ENCODE peak calls at places on chromosomes 2 and 18, in ten cellular contexts. A is effector memory CD4-positive, alpha-beta T cell; F is esophagus squamous epithelium; K is neuronal stem cell; R is fibroblast of lung; M is ascending aorta; G is psoas muscle; X is CD8-positive, alpha-beta T cell; W is heart left ventricle; S is OCI-LY7. O is an unnamed sample. For H3K4me1, the result is how much of the 10 kb centered on the place peaks cover.

GRCh38 chr18:48428494-48429177 is 19.5 kb upstream of the ZBTB7C start:
- DNase-seq in S (no peak), M (no peak), X (no peak), G (no peak), K (no peak), W (no peak), A (no peak), F (no peak), R (no peak), O (no peak)

GRCh38 chr2:112166801-112167499 is 28.8 kb downstream of the FBLN7 start:
- DNase-seq in S (no peak), A (no peak), R (no peak), M (no peak), K (no peak), G (no peak), F (no peak), W (no peak), X (no peak), O (no peak)

GRCh38 chr2:24394998-24395397 is 34.7 kb upstream of the ITSN2 start:
- DNase-seq in F (no peak), R (no peak), X (no peak), W (no peak), A (no peak), M (no peak), S (no peak), K (no peak), G (no peak), O (no peak)

GRCh38 chr2:177767768-177768167 is 304.8 kb downstream of the PDE11A start:
- DNase-seq in F (no peak), A (no peak), S (no peak), R (no peak), M (no peak), X (no peak), K (no peak), W (no peak), G (no peak), O (no peak)

GRCh38 chr2:199988176-199988575 is 32.8 kb downstream of the MAIP1 start:
- DNase-seq in X (no peak), R (peak), F (no peak), M (no peak), S (no peak), G (no peak), A (no peak), W (no peak), K (no peak), O (no peak)

GRCh38 chr2:24832991-24833671 is 39.9 kb downstream of the CENPO start:
- DNase-seq in W (no peak), G (peak), X (no peak), M (no peak), A (no peak), F (no peak), K (no peak), S (no peak), R (no peak), O (no peak)

GRCh38 chr2:234671231-234671630 is 174.3 kb upstream of the ARL4C start:
- DNase-seq in S (no peak), G (no peak), A (no peak), K (no peak), X (no peak), R (no peak), W (no peak), F (no peak), M (no peak), O (no peak)

GRCh38 chr2:72824224-72824842 is 1.5 kb downstream of the EXOC6B start:
- DNase-seq in G (no peak), S (no peak), A (no peak), K (no peak), M (no peak), R (peak), X (no peak), F (no peak), W (no peak), O (no peak)

GRCh38 chr2:177407031-177407430 is 14.5 kb downstream of the AGPS start:
- DNase-seq in X (no peak), K (no peak), F (no peak), A (no peak), M (no peak), S (no peak), W (no peak), G (no peak), R (no peak), O (no peak)

GRCh38 chr2:28025116-28025515 is 134.6 kb downstream of the BABAM2 start:
- DNase-seq in W (no peak), F (no peak), G (no peak), S (no peak), R (peak), A (no peak), M (no peak), X (no peak), K (no peak), O (no peak)
- H3K4me1 ChIP-seq in W (under half), F (under half), G (under half), S (under half), R (under half), A (under half), M (under half), X (under half), K (under half), O (under half)

DNA sequence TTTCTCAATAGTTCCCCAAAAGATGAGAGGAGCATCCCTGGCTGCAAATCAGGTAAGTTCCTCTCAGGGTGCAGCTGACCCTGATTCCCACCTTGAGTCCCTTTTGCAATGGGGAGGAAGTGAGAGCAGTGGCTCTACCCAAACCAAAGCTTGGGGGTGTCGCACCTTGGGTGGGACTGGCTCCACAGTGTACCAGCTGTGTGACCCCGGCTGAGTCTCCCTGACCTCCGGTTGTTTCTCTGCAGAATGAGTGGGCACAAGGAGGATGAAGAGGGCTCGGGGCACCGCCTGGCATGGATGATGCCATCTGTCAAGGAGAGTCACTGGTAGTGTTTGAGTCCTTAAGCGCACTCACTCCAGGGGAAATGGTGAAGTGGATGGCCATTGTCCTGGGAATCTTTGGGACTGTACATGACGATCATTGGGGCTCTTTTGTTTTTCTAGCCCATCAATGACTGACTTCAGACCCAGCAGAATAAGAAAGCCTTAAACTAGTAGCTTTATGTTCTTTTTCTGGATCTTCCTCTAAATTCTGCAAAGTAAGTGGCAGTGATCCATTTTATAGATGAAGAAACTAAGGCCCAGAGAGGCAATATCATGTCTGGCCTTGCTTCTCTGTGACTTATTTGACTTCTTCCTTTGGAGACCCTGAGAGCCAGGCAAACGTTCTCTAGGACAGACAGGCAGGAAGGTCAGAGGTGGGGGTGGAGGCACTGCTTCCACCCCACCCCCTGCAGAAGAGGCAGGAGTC is 106.3 kb upstream of the ST3GAL5 start:
- DNase-seq in M (no peak), A (no peak), F (no peak), W (no peak), K (no peak), G (no peak), X (no peak), R (no peak), S (no peak), O (no peak)
- H3K4me1 ChIP-seq in M (half or more), A (under half), F (half or more), W (under half), K (under half), G (half or more), X (half or more), R (under half), S (under half), O (under half)

DNA sequence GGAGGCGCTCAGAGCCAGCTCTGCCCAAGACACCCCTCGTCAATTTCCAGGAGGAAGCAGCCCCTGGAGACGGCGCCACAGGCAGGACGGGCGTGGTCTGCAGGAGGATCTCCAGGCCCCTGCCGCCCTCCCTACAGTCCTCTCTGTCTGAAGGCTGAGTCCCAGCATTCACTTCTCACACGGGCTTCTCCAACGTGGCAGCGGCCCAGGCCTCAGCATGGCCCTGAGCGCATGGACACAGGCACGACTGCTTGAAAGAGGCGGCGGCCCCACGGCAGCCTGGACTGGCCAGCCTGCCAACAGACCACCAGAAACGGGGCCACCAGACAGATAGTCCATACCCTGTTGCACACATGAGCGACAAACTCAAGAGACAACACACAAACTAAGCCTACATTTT is 23.3 kb downstream of the SDC1 start:
- DNase-seq in K (no peak), R (no peak), S (no peak), F (no peak), X (no peak), W (no peak), G (no peak), M (no peak), A (no peak), O (no peak)
- H3K4me1 ChIP-seq in K (under half), R (under half), S (under half), F (half or more), X (under half), W (under half), G (under half), M (under half), A (under half), O (under half)

GRCh38 chr18:12883684-12884520 is at the start of gene PTPN2:
- DNase-seq in K (peak), S (peak), X (peak), W (peak), F (peak), A (peak), G (peak), R (peak), M (peak), O (peak)
- H3K4me1 ChIP-seq in K (under half), S (half or more), X (under half), W (under half), F (half or more), A (under half), G (under half), R (under half), M (under half), O (under half)

DNA sequence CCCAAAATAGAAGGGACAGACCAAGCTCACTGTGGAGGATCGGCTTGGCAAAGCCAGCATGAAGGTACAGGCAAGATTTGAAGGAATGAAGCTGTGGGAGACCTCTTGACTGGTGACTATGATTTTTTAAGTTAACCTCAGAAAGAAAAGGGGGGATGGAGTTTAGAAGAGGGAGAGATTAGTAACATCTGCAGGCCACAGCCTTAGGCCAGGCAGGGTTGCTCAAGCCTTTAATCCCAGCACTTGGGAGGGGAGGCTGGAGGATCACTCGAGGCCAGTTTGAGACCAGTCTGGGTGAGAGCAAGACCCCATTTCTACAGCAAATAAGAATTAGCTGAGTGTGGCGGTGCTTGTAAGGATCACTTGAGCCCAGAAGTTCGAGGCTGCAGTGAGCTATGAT is 46.6 kb downstream of the ZNF532 start:
- DNase-seq in M (no peak), R (no peak), F (no peak), G (no peak), X (no peak), W (no peak), A (no peak), S (no peak), K (no peak), O (no peak)
- H3K4me1 ChIP-seq in M (half or more), R (under half), F (under half), G (half or more), X (under half), W (under half), A (under half), S (under half), K (under half), O (under half)

GRCh38 chr2:65357095-65357958 is 75.1 kb downstream of the SPRED2 start:
- DNase-seq in F (no peak), W (no peak), R (no peak), S (peak), M (no peak), A (no peak), G (no peak), X (no peak), K (no peak), O (no peak)
- H3K4me1 ChIP-seq in F (under half), W (under half), R (under half), S (half or more), M (under half), A (under half), G (under half), X (under half), K (under half), O (under half)

GRCh38 chr2:68766378-68766845 is 31.8 kb downstream of the ARHGAP25 start:
- DNase-seq in A (peak), M (peak), W (no peak), F (peak), X (peak), S (peak), K (no peak), G (no peak), R (peak), O (no peak)
- H3K4me1 ChIP-seq in A (half or more), M (under half), W (under half), F (half or more), X (half or more), S (half or more), K (under half), G (under half), R (under half), O (under half)

GRCh38 chr2:43363086-43363485 is 136.7 kb upstream of the ZFP36L2 start:
- DNase-seq in M (no peak), A (no peak), G (no peak), K (no peak), X (no peak), W (no peak), F (no peak), S (no peak), R (no peak), O (no peak)
- H3K4me1 ChIP-seq in M (under half), A (under half), G (under half), K (under half), X (under half), W (under half), F (under half), S (under half), R (under half), O (under half)